ENCODE peak calls at places on chromosomes 16 and 17, in seven cellular contexts. One of them, this sample, is unnamed.

GRCh38 chr16:2675021-2675420 is 7.3 kb upstream of the KCTD5 start:
- DNase-seq in SW 1271: no peak
- DNase-seq in HT1080: no peak
- DNase-seq in naive B cell: no peak
- DNase-seq in RPMI7951: no peak
- DNase-seq in cardiac muscle cell: no peak
- DNase-seq in Right ventricle myocardium superior: no peak
- DNase-seq in this sample: no peak

GRCh38 chr17:78557598-78558039 is 19.6 kb downstream of the DNAH17 start:
- DNase-seq in cardiac muscle cell: peak
- DNase-seq in RPMI7951: peak
- DNase-seq in HT1080: peak
- DNase-seq in SW 1271: no peak
- DNase-seq in Right ventricle myocardium superior: no peak
- DNase-seq in naive B cell: no peak
- DNase-seq in this sample: no peak

GRCh38 chr16:1206786-1207185 is 18.3 kb downstream of the TPSG1 start:
- DNase-seq in RPMI7951: no peak
- DNase-seq in naive B cell: no peak
- DNase-seq in cardiac muscle cell: no peak
- DNase-seq in Right ventricle myocardium superior: no peak
- DNase-seq in HT1080: no peak
- DNase-seq in SW 1271: no peak
- DNase-seq in this sample: no peak

GRCh38 chr17:37024181-37024637 is 75.5 kb downstream of the AATF start:
- DNase-seq in RPMI7951: no peak
- DNase-seq in SW 1271: no peak
- DNase-seq in HT1080: no peak
- DNase-seq in cardiac muscle cell: peak
- DNase-seq in Right ventricle myocardium superior: no peak
- DNase-seq in naive B cell: no peak
- DNase-seq in this sample: no peak

GRCh38 chr17:72471296-72471695 is 350.5 kb downstream of the SOX9 start:
- DNase-seq in SW 1271: no peak
- DNase-seq in Right ventricle myocardium superior: no peak
- DNase-seq in naive B cell: no peak
- DNase-seq in cardiac muscle cell: no peak
- DNase-seq in HT1080: no peak
- DNase-seq in RPMI7951: no peak
- DNase-seq in this sample: no peak

GRCh38 chr16:57143125-57143965 is 42.5 kb downstream of the PSME3IP1 start:
- DNase-seq in RPMI7951: no peak
- DNase-seq in naive B cell: no peak
- DNase-seq in SW 1271: no peak
- DNase-seq in Right ventricle myocardium superior: no peak
- DNase-seq in cardiac muscle cell: no peak
- DNase-seq in HT1080: no peak
- DNase-seq in this sample: no peak

GRCh38 chr16:85136213-85136704 is 24.0 kb upstream of the CIBAR2 start:
- DNase-seq in SW 1271: no peak
- DNase-seq in naive B cell: no peak
- DNase-seq in RPMI7951: peak
- DNase-seq in cardiac muscle cell: peak
- DNase-seq in HT1080: no peak
- DNase-seq in Right ventricle myocardium superior: peak
- DNase-seq in this sample: no peak

GRCh38 chr16:50427107-50427506 is 58.3 kb upstream of the BRD7 start:
- DNase-seq in RPMI7951: no peak
- DNase-seq in naive B cell: no peak
- DNase-seq in SW 1271: no peak
- DNase-seq in HT1080: no peak
- DNase-seq in Right ventricle myocardium superior: no peak
- DNase-seq in cardiac muscle cell: no peak
- DNase-seq in this sample: no peak

GRCh38 chr17:1785925-1786324 is 24.1 kb downstream of the SERPINF1 start:
- DNase-seq in Right ventricle myocardium superior: peak
- DNase-seq in HT1080: no peak
- DNase-seq in SW 1271: no peak
- DNase-seq in RPMI7951: peak
- DNase-seq in naive B cell: no peak
- DNase-seq in cardiac muscle cell: no peak
- DNase-seq in this sample: peak

GRCh38 chr17:49859991-49860953 is 12.4 kb upstream of the TAC4 start:
- DNase-seq in Right ventricle myocardium superior: peak
- DNase-seq in RPMI7951: no peak
- DNase-seq in SW 1271: no peak
- DNase-seq in cardiac muscle cell: no peak
- DNase-seq in HT1080: no peak
- DNase-seq in naive B cell: no peak
- DNase-seq in this sample: no peak

GRCh38 chr17:32912218-32912897 is 15.6 kb upstream of the TMEM98 start:
- DNase-seq in Right ventricle myocardium superior: peak
- DNase-seq in naive B cell: no peak
- DNase-seq in HT1080: peak
- DNase-seq in cardiac muscle cell: peak
- DNase-seq in SW 1271: no peak
- DNase-seq in RPMI7951: peak
- DNase-seq in this sample: peak

GRCh38 chr17:29640981-29641642 is 18.4 kb upstream of the CORO6 start:
- DNase-seq in Right ventricle myocardium superior: no peak
- DNase-seq in SW 1271: no peak
- DNase-seq in naive B cell: no peak
- DNase-seq in RPMI7951: no peak
- DNase-seq in cardiac muscle cell: no peak
- DNase-seq in HT1080: no peak
- DNase-seq in this sample: no peak

GRCh38 chr17:50501054-50501453 is 7.2 kb upstream of the MYCBPAP start:
- DNase-seq in naive B cell: no peak
- DNase-seq in SW 1271: peak
- DNase-seq in HT1080: no peak
- DNase-seq in Right ventricle myocardium superior: no peak
- DNase-seq in cardiac muscle cell: peak
- DNase-seq in RPMI7951: peak
- DNase-seq in this sample: no peak

GRCh38 chr16:49924078-49924477 is 68.2 kb upstream of the ZNF423 start:
- DNase-seq in RPMI7951: peak
- DNase-seq in naive B cell: no peak
- DNase-seq in SW 1271: no peak
- DNase-seq in cardiac muscle cell: no peak
- DNase-seq in Right ventricle myocardium superior: no peak
- DNase-seq in HT1080: peak
- DNase-seq in this sample: no peak

GRCh38 chr16:83835972-83836566 is 28.3 kb downstream of the HSBP1 start:
- DNase-seq in SW 1271: peak
- DNase-seq in naive B cell: no peak
- DNase-seq in HT1080: peak
- DNase-seq in cardiac muscle cell: peak
- DNase-seq in Right ventricle myocardium superior: no peak
- DNase-seq in RPMI7951: peak
- DNase-seq in this sample: no peak

GRCh38 chr17:44927696-44928095 is 12.4 kb upstream of the GFAP start:
- DNase-seq in Right ventricle myocardium superior: no peak
- DNase-seq in naive B cell: no peak
- DNase-seq in RPMI7951: no peak
- DNase-seq in SW 1271: no peak
- DNase-seq in cardiac muscle cell: no peak
- DNase-seq in HT1080: no peak
- DNase-seq in this sample: no peak

GRCh38 chr16:57503366-57503765 is 17.1 kb upstream of the DOK4 start:
- DNase-seq in naive B cell: no peak
- DNase-seq in RPMI7951: no peak
- DNase-seq in cardiac muscle cell: peak
- DNase-seq in HT1080: no peak
- DNase-seq in Right ventricle myocardium superior: peak
- DNase-seq in SW 1271: no peak
- DNase-seq in this sample: no peak

GRCh38 chr17:9026741-9027140 is 5.4 kb downstream of the NTN1 start:
- DNase-seq in RPMI7951: no peak
- DNase-seq in naive B cell: no peak
- DNase-seq in cardiac muscle cell: no peak
- DNase-seq in Right ventricle myocardium superior: no peak
- DNase-seq in SW 1271: no peak
- DNase-seq in HT1080: no peak
- DNase-seq in this sample: no peak

GRCh38 chr17:37570527-37571093 is 38.6 kb downstream of the SYNRG start:
- DNase-seq in HT1080: peak
- DNase-seq in Right ventricle myocardium superior: no peak
- DNase-seq in RPMI7951: peak
- DNase-seq in naive B cell: no peak
- DNase-seq in cardiac muscle cell: peak
- DNase-seq in SW 1271: peak
- DNase-seq in this sample: peak

GRCh38 chr16:88810166-88810867 is 1.4 kb downstream of the APRT start:
- DNase-seq in naive B cell: no peak
- DNase-seq in cardiac muscle cell: no peak
- DNase-seq in RPMI7951: no peak
- DNase-seq in SW 1271: no peak
- DNase-seq in Right ventricle myocardium superior: no peak
- DNase-seq in HT1080: no peak
- DNase-seq in this sample: no peak

GRCh38 chr17:79065105-79065670 is 9.4 kb upstream of the ENGASE start:
- DNase-seq in cardiac muscle cell: peak
- DNase-seq in Right ventricle myocardium superior: no peak
- DNase-seq in RPMI7951: peak
- DNase-seq in SW 1271: no peak
- DNase-seq in HT1080: no peak
- DNase-seq in naive B cell: peak
- DNase-seq in this sample: no peak

GRCh38 chr16:89717310-89718197 is 3.1 kb downstream of the VPS9D1 start:
- DNase-seq in RPMI7951: no peak
- DNase-seq in SW 1271: no peak
- DNase-seq in Right ventricle myocardium superior: no peak
- DNase-seq in cardiac muscle cell: no peak
- DNase-seq in naive B cell: no peak
- DNase-seq in HT1080: no peak
- DNase-seq in this sample: no peak

GRCh38 chr17:2798679-2799078 is 2.4 kb downstream of the RAP1GAP2 start:
- DNase-seq in Right ventricle myocardium superior: no peak
- DNase-seq in cardiac muscle cell: no peak
- DNase-seq in SW 1271: no peak
- DNase-seq in RPMI7951: no peak
- DNase-seq in naive B cell: no peak
- DNase-seq in HT1080: no peak
- DNase-seq in this sample: no peak

GRCh38 chr17:2792541-2793169 is 3.6 kb upstream of the RAP1GAP2 start:
- DNase-seq in naive B cell: no peak
- DNase-seq in cardiac muscle cell: no peak
- DNase-seq in HT1080: no peak
- DNase-seq in Right ventricle myocardium superior: no peak
- DNase-seq in RPMI7951: no peak
- DNase-seq in SW 1271: no peak
- DNase-seq in this sample: no peak

GRCh38 chr16:78537511-78537910 is 438.1 kb downstream of the WWOX start:
- DNase-seq in SW 1271: no peak
- DNase-seq in cardiac muscle cell: no peak
- DNase-seq in HT1080: no peak
- DNase-seq in RPMI7951: no peak
- DNase-seq in naive B cell: no peak
- DNase-seq in Right ventricle myocardium superior: no peak
- DNase-seq in this sample: no peak

GRCh38 chr17:38455288-38455915 is 27.1 kb downstream of the ARHGAP23 start:
- DNase-seq in cardiac muscle cell: peak
- DNase-seq in naive B cell: no peak
- DNase-seq in HT1080: no peak
- DNase-seq in RPMI7951: no peak
- DNase-seq in SW 1271: no peak
- DNase-seq in Right ventricle myocardium superior: no peak
- DNase-seq in this sample: no peak

GRCh38 chr17:78397681-78398101 is 19.2 kb downstream of the PGS1 start:
- DNase-seq in HT1080: no peak
- DNase-seq in cardiac muscle cell: peak
- DNase-seq in RPMI7951: no peak
- DNase-seq in Right ventricle myocardium superior: peak
- DNase-seq in SW 1271: no peak
- DNase-seq in naive B cell: no peak
- DNase-seq in this sample: peak

GRCh38 chr16:50202926-50203624 is 50.0 kb downstream of the TENT4B start:
- DNase-seq in cardiac muscle cell: peak
- DNase-seq in naive B cell: no peak
- DNase-seq in RPMI7951: peak
- DNase-seq in SW 1271: peak
- DNase-seq in HT1080: peak
- DNase-seq in Right ventricle myocardium superior: no peak
- DNase-seq in this sample: no peak

GRCh38 chr16:51816929-51817328 is 665.9 kb upstream of the SALL1 start:
- DNase-seq in HT1080: no peak
- DNase-seq in RPMI7951: no peak
- DNase-seq in Right ventricle myocardium superior: no peak
- DNase-seq in naive B cell: no peak
- DNase-seq in SW 1271: no peak
- DNase-seq in cardiac muscle cell: peak
- DNase-seq in this sample: no peak

GRCh38 chr17:19361975-19362292 is 589 bp downstream of the B9D1 start:
- DNase-seq in cardiac muscle cell: no peak
- DNase-seq in SW 1271: no peak
- DNase-seq in RPMI7951: no peak
- DNase-seq in Right ventricle myocardium superior: no peak
- DNase-seq in naive B cell: no peak
- DNase-seq in HT1080: no peak
- DNase-seq in this sample: no peak

GRCh38 chr16:50741225-50741807 is 570 bp upstream of the CYLD start:
- DNase-seq in HT1080: peak
- DNase-seq in naive B cell: no peak
- DNase-seq in RPMI7951: no peak
- DNase-seq in SW 1271: no peak
- DNase-seq in cardiac muscle cell: no peak
- DNase-seq in Right ventricle myocardium superior: peak
- DNase-seq in this sample: no peak

GRCh38 chr16:179431-179830 is 828 bp upstream of the HBQ1 start:
- DNase-seq in SW 1271: no peak
- DNase-seq in HT1080: no peak
- DNase-seq in Right ventricle myocardium superior: no peak
- DNase-seq in cardiac muscle cell: no peak
- DNase-seq in naive B cell: no peak
- DNase-seq in RPMI7951: no peak
- DNase-seq in this sample: no peak

This sample was measured in left ventricle myocardium inferior.